ENCODE peak calls at places on chromosomes 2 and 18, in eight cellular contexts. J is epithelial cell of esophagus, I is K562, Q is cardiac muscle cell, K is LNCaP clone FGC, Y is left ventricle myocardium inferior, D is heart right ventricle, M is NB4. N is an unnamed sample.

GRCh38 chr2:136131484-136131960 is 13.6 kb upstream of the CXCR4 start:
- DNase-seq in J (no peak), I (no peak), Q (no peak), K (no peak), Y (no peak), D (no peak), M (no peak), N (no peak)

GRCh38 chr2:212237350-212238095 is 301.1 kb downstream of the ERBB4 start:
- DNase-seq in J (no peak), I (no peak), Q (peak; percentile 53), K (no peak), Y (no peak), D (no peak), M (no peak), N (no peak)

GRCh38 chr2:42917374-42918017 is 125.1 kb upstream of the HAAO start:
- DNase-seq in J (peak; percentile 47), I (no peak), Q (no peak), K (no peak), Y (no peak), D (peak; percentile 80), M (no peak), N (peak; percentile 65)

GRCh38 chr2:168964251-168964807 is 63.2 kb downstream of the G6PC2 start:
- DNase-seq in J (peak; percentile 50), I (no peak), Q (no peak), K (peak; percentile 87), Y (no peak), D (no peak), M (no peak), N (no peak)

GRCh38 chr18:25282282-25282681 is 69.7 kb downstream of the ZNF521 start:
- DNase-seq in J (no peak), I (no peak), Q (peak; percentile 8), K (no peak), Y (no peak), D (peak; percentile 20), M (peak; percentile 4), N (no peak)

GRCh38 chr2:111624401-111625156 is 259.4 kb downstream of the ANAPC1 start:
- DNase-seq in J (peak; percentile 84), I (no peak), Q (no peak), K (no peak), Y (no peak), D (no peak), M (peak; percentile 87), N (peak; percentile 60)

GRCh38 chr2:177038772-177039484 is 173.7 kb upstream of the HNRNPA3 start:
- DNase-seq in J (no peak), I (no peak), Q (no peak), K (peak; percentile 4), Y (no peak), D (no peak), M (no peak), N (no peak)

GRCh38 chr18:62634471-62634870 is 80.9 kb upstream of the PHLPP1 start:
- DNase-seq in J (no peak), I (no peak), Q (no peak), K (no peak), Y (no peak), D (no peak), M (no peak), N (no peak)

GRCh38 chr2:239424337-239425045 is 23.7 kb upstream of the HDAC4 start:
- DNase-seq in J (no peak), I (no peak), Q (no peak), K (no peak), Y (no peak), D (no peak), M (no peak), N (no peak)

GRCh38 chr2:157867703-157868102 is 8.4 kb downstream of the ACVR1 start:
- DNase-seq in J (no peak), I (no peak), Q (no peak), K (no peak), Y (no peak), D (no peak), M (no peak), N (no peak)
- TF ChIP-seq CTCF in J (no peak), I (no peak), Q (no peak), K (no peak), Y (no peak), D (no peak), M (no peak), N (no peak)

GRCh38 chr18:21826641-21827302 is 86.2 kb downstream of the MIB1 start:
- DNase-seq in J (no peak), I (no peak), Q (peak; percentile 44), K (no peak), Y (no peak), D (peak; percentile 19), M (no peak), N (no peak)

GRCh38 chr18:21831413-21831831 is 90.8 kb downstream of the MIB1 start:
- DNase-seq in J (no peak), I (no peak), Q (peak; percentile 96), K (no peak), Y (no peak), D (peak; percentile 74), M (no peak), N (no peak)

GRCh38 chr18:21830533-21830932 is 89.9 kb downstream of the MIB1 start:
- DNase-seq in J (no peak), I (no peak), Q (no peak), K (no peak), Y (no peak), D (no peak), M (no peak), N (no peak)

GRCh38 chr18:21823848-21824247 is 83.3 kb downstream of the MIB1 start:
- DNase-seq in J (no peak), I (no peak), Q (no peak), K (no peak), Y (no peak), D (no peak), M (no peak), N (no peak)

DNA sequence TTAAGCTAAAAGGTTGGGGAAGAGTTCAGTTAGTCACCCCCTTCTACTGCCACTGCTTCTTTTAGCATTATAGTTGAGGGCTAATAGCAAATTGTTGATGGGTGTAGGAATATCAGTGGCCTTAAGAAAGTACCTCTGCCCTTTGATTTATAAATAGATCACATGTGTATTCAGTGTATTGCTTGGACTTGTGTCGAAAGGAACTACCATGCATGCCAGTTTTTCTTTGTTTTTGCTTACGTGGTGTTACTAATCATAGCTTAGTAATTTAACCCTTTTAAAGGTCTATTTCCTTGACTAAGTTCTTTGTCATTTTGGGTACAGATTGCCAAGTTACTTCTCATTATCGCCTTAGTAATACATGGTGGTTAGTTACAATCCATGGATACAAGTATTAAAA is 85.6 kb downstream of the MIB1 start:
- DNase-seq in J (peak; percentile 85), I (no peak), Q (peak; percentile 47), K (no peak), Y (no peak), D (no peak), M (no peak), N (no peak)
- H3K4me3 ChIP-seq in J (no peak overlapping the region), I (no peak overlapping the region), Q (peak overlapping the region; percentile 56), K (no peak overlapping the region), Y (peak overlapping the region; percentile 63), D (peak overlapping the region; percentile 62), M (no peak overlapping the region), N (no peak overlapping the region)

GRCh38 chr2:207088276-207088675 is 77.5 kb downstream of the KLF7 start:
- DNase-seq in J (no peak), I (no peak), Q (no peak), K (no peak), Y (no peak), D (no peak), M (no peak), N (no peak)

GRCh38 chr2:207085110-207085509 is 80.6 kb downstream of the KLF7 start:
- DNase-seq in J (no peak), I (no peak), Q (no peak), K (no peak), Y (no peak), D (no peak), M (no peak), N (no peak)

GRCh38 chr2:207086136-207086535 is 79.6 kb downstream of the KLF7 start:
- DNase-seq in J (no peak), I (no peak), Q (peak; percentile 72), K (no peak), Y (no peak), D (peak; percentile 48), M (no peak), N (no peak)

GRCh38 chr2:207088839-207089238 is 76.9 kb downstream of the KLF7 start:
- DNase-seq in J (no peak), I (no peak), Q (no peak), K (no peak), Y (no peak), D (no peak), M (no peak), N (no peak)

GRCh38 chr2:207087046-207087902 is 78.5 kb downstream of the KLF7 start:
- DNase-seq in J (no peak), I (no peak), Q (no peak), K (no peak), Y (no peak), D (no peak), M (no peak), N (no peak)
- TF ChIP-seq CTCF in J (no peak), I (no peak), Q (no peak), K (no peak), Y (no peak), D (no peak), M (no peak), N (no peak)

DNA sequence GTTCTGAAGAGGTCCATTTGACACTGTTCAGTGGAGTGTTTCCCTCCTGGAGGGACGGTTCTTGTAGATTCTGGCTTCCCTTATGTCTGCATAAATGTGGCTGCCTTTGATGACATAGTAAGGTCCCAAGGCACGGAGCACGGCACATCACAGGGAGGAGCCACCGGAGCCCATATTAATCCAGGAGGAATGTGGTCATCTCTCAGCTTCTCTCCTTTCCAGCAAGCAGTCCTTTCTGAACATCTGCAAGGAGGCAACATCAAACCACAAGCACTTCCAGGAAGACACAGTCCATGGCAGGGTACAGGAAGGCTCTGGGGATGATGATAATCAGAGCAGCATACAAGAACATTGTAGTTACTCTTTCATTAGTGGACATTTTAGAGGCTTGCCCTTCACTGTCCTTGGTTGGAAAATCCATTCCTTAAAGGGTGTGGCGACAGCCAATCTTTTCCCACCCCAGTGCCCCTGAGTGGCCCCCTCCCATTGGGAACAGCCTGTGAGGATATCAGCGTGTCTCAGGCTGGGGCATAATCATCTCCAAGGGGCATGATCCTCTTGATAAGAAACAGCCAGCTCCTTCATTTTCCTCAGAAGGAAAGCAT is 31.2 kb downstream of the YPEL5 start:
- DNase-seq in J (no peak), I (no peak), Q (no peak), K (no peak), Y (no peak), D (no peak), M (no peak), N (no peak)
- H3K4me3 ChIP-seq in J (no peak overlapping the region), I (no peak overlapping the region), Q (no peak overlapping the region), K (no peak overlapping the region), Y (no peak overlapping the region), D (no peak overlapping the region), M (no peak overlapping the region), N (no peak overlapping the region)

GRCh38 chr2:6828299-6828584 is 37.5 kb downstream of the CMPK2 start:
- DNase-seq in J (no peak), I (no peak), Q (no peak), K (no peak), Y (no peak), D (no peak), M (peak; percentile 58), N (no peak)
- TF ChIP-seq CTCF in J (peak; percentile 16), I (no peak), Q (peak; percentile 46), K (peak; percentile 40), Y (peak; percentile 67), D (peak; percentile 37), M (no peak), N (peak; percentile 32)

DNA sequence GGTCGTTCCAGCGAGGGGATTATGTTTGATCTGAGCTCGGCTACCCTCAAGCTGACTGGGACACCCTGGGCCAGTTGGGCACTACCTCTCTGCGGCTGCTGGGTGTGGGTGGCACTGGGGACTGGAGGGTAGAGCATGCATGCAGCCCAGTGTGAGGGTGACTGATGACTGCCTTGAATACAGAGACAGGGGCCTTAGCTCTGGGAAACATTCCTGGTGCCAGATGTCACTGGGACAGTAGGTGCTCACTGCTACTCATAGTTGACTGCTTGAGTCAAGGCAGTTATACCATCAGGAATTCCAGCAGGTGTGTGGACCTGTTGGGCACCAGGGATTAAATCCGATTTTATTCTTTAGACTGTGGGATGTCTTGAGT is 33.6 kb upstream of the ATP6V1B1 start:
- DNase-seq in J (no peak), I (no peak), Q (no peak), K (no peak), Y (no peak), D (no peak), M (no peak), N (no peak)
- H3K4me3 ChIP-seq in J (no peak overlapping the region), I (no peak overlapping the region), Q (no peak overlapping the region), K (no peak overlapping the region), Y (peak overlapping the region; percentile 70), D (peak overlapping the region; percentile 61), M (no peak overlapping the region), N (peak overlapping the region; percentile 72)